ENCODE peak calls at places on chromosomes 16 and 17, in ten cellular contexts. One of them, this sample, is unnamed.

GRCh38 chr16:47132310-47132709 is 11.4 kb downstream of the NETO2 start:
- DNase-seq in EH: no peak
- DNase-seq in head of caudate nucleus: no peak
- DNase-seq in foreskin fibroblast: no peak
- DNase-seq in osteoblast: no peak
- DNase-seq in naive B cell: no peak
- DNase-seq in activated CD4-positive, alpha-beta T cell treated with anti-CD3 and anti-CD28 coated beads, Interleukin-2, amount 50 U/mL, for 1 hour: no peak
- DNase-seq in SJSA1: no peak
- DNase-seq in germinal center: no peak
- DNase-seq in T-helper 1 cell: no peak
- DNase-seq in this sample: no peak

GRCh38 chr16:89278441-89279240 is 61.1 kb downstream of the ZNF778 start:
- DNase-seq in EH: no peak
- DNase-seq in head of caudate nucleus: no peak
- DNase-seq in foreskin fibroblast: no peak
- DNase-seq in osteoblast: no peak
- DNase-seq in naive B cell: no peak
- DNase-seq in activated CD4-positive, alpha-beta T cell treated with anti-CD3 and anti-CD28 coated beads, Interleukin-2, amount 50 U/mL, for 1 hour: no peak
- DNase-seq in SJSA1: no peak
- DNase-seq in germinal center: no peak
- DNase-seq in T-helper 1 cell: no peak
- DNase-seq in this sample: no peak

GRCh38 chr16:65373095-65373494 is 251.2 kb upstream of the CDH11 start:
- DNase-seq in EH: no peak
- DNase-seq in head of caudate nucleus: no peak
- DNase-seq in foreskin fibroblast: no peak
- DNase-seq in osteoblast: no peak
- DNase-seq in naive B cell: no peak
- DNase-seq in activated CD4-positive, alpha-beta T cell treated with anti-CD3 and anti-CD28 coated beads, Interleukin-2, amount 50 U/mL, for 1 hour: no peak
- DNase-seq in SJSA1: no peak
- DNase-seq in germinal center: no peak
- DNase-seq in T-helper 1 cell: no peak
- DNase-seq in this sample: no peak

GRCh38 chr17:82434216-82434565 is 15.8 kb upstream of the OGFOD3 start:
- DNase-seq in EH: no peak
- DNase-seq in head of caudate nucleus: no peak
- DNase-seq in foreskin fibroblast: no peak
- DNase-seq in osteoblast: peak
- DNase-seq in naive B cell: peak
- DNase-seq in activated CD4-positive, alpha-beta T cell treated with anti-CD3 and anti-CD28 coated beads, Interleukin-2, amount 50 U/mL, for 1 hour: no peak
- DNase-seq in SJSA1: no peak
- DNase-seq in germinal center: peak
- DNase-seq in T-helper 1 cell: no peak
- DNase-seq in this sample: no peak

GRCh38 chr16:67000384-67001158 is 12.2 kb downstream of the CES4A start:
- DNase-seq in EH: peak
- DNase-seq in head of caudate nucleus: peak
- DNase-seq in foreskin fibroblast: peak
- DNase-seq in osteoblast: peak
- DNase-seq in naive B cell: peak
- DNase-seq in activated CD4-positive, alpha-beta T cell treated with anti-CD3 and anti-CD28 coated beads, Interleukin-2, amount 50 U/mL, for 1 hour: peak
- DNase-seq in SJSA1: no peak
- DNase-seq in germinal center: peak
- DNase-seq in T-helper 1 cell: peak
- DNase-seq in this sample: peak

GRCh38 chr17:68766640-68767039 is 165.5 kb upstream of the FAM20A start:
- DNase-seq in EH: no peak
- DNase-seq in head of caudate nucleus: no peak
- DNase-seq in foreskin fibroblast: no peak
- DNase-seq in osteoblast: no peak
- DNase-seq in naive B cell: no peak
- DNase-seq in activated CD4-positive, alpha-beta T cell treated with anti-CD3 and anti-CD28 coated beads, Interleukin-2, amount 50 U/mL, for 1 hour: no peak
- DNase-seq in SJSA1: no peak
- DNase-seq in germinal center: no peak
- DNase-seq in T-helper 1 cell: no peak
- DNase-seq in this sample: no peak

GRCh38 chr17:28118362-28118761 is 75.9 kb downstream of the NLK start:
- DNase-seq in EH: peak
- DNase-seq in head of caudate nucleus: no peak
- DNase-seq in foreskin fibroblast: no peak
- DNase-seq in osteoblast: no peak
- DNase-seq in naive B cell: no peak
- DNase-seq in activated CD4-positive, alpha-beta T cell treated with anti-CD3 and anti-CD28 coated beads, Interleukin-2, amount 50 U/mL, for 1 hour: no peak
- DNase-seq in SJSA1: no peak
- DNase-seq in germinal center: no peak
- DNase-seq in T-helper 1 cell: no peak
- DNase-seq in this sample: no peak

GRCh38 chr17:9465216-9465921 is 110.3 kb downstream of the STX8 start:
- DNase-seq in EH: peak
- DNase-seq in head of caudate nucleus: no peak
- DNase-seq in foreskin fibroblast: peak
- DNase-seq in osteoblast: peak
- DNase-seq in naive B cell: no peak
- DNase-seq in activated CD4-positive, alpha-beta T cell treated with anti-CD3 and anti-CD28 coated beads, Interleukin-2, amount 50 U/mL, for 1 hour: no peak
- DNase-seq in SJSA1: no peak
- DNase-seq in germinal center: no peak
- DNase-seq in T-helper 1 cell: no peak
- DNase-seq in this sample: no peak

GRCh38 chr16:31002810-31003209 is 7.6 kb downstream of the STX1B start:
- DNase-seq in EH: no peak
- DNase-seq in head of caudate nucleus: no peak
- DNase-seq in foreskin fibroblast: no peak
- DNase-seq in osteoblast: peak
- DNase-seq in naive B cell: no peak
- DNase-seq in activated CD4-positive, alpha-beta T cell treated with anti-CD3 and anti-CD28 coated beads, Interleukin-2, amount 50 U/mL, for 1 hour: no peak
- DNase-seq in SJSA1: no peak
- DNase-seq in germinal center: no peak
- DNase-seq in T-helper 1 cell: no peak
- DNase-seq in this sample: no peak

GRCh38 chr16:31371008-31371407 is 16.0 kb downstream of the ITGAX start:
- DNase-seq in EH: no peak
- DNase-seq in head of caudate nucleus: no peak
- DNase-seq in foreskin fibroblast: no peak
- DNase-seq in osteoblast: no peak
- DNase-seq in naive B cell: no peak
- DNase-seq in activated CD4-positive, alpha-beta T cell treated with anti-CD3 and anti-CD28 coated beads, Interleukin-2, amount 50 U/mL, for 1 hour: no peak
- DNase-seq in SJSA1: no peak
- DNase-seq in germinal center: no peak
- DNase-seq in T-helper 1 cell: no peak
- DNase-seq in this sample: no peak

GRCh38 chr17:15444805-15445204 is 22.6 kb downstream of the CDRT4 start:
- DNase-seq in EH: peak
- DNase-seq in head of caudate nucleus: no peak
- DNase-seq in foreskin fibroblast: no peak
- DNase-seq in osteoblast: no peak
- DNase-seq in naive B cell: no peak
- DNase-seq in activated CD4-positive, alpha-beta T cell treated with anti-CD3 and anti-CD28 coated beads, Interleukin-2, amount 50 U/mL, for 1 hour: no peak
- DNase-seq in SJSA1: no peak
- DNase-seq in germinal center: no peak
- DNase-seq in T-helper 1 cell: no peak
- DNase-seq in this sample: no peak

GRCh38 chr16:56241596-56241995 is 50.3 kb downstream of the GNAO1 start:
- DNase-seq in EH: peak
- DNase-seq in head of caudate nucleus: no peak
- DNase-seq in foreskin fibroblast: no peak
- DNase-seq in osteoblast: no peak
- DNase-seq in naive B cell: no peak
- DNase-seq in activated CD4-positive, alpha-beta T cell treated with anti-CD3 and anti-CD28 coated beads, Interleukin-2, amount 50 U/mL, for 1 hour: no peak
- DNase-seq in SJSA1: peak
- DNase-seq in germinal center: no peak
- DNase-seq in T-helper 1 cell: no peak
- DNase-seq in this sample: no peak

GRCh38 chr16:27436921-27437650 is 35.1 kb downstream of the IL21R start:
- DNase-seq in EH: no peak
- DNase-seq in head of caudate nucleus: no peak
- DNase-seq in foreskin fibroblast: no peak
- DNase-seq in osteoblast: no peak
- DNase-seq in naive B cell: no peak
- DNase-seq in activated CD4-positive, alpha-beta T cell treated with anti-CD3 and anti-CD28 coated beads, Interleukin-2, amount 50 U/mL, for 1 hour: no peak
- DNase-seq in SJSA1: peak
- DNase-seq in germinal center: no peak
- DNase-seq in T-helper 1 cell: no peak
- DNase-seq in this sample: no peak

GRCh38 chr17:29086628-29087332 is 43.8 kb downstream of the PIPOX start:
- DNase-seq in EH: no peak
- DNase-seq in head of caudate nucleus: no peak
- DNase-seq in foreskin fibroblast: no peak
- DNase-seq in osteoblast: peak
- DNase-seq in naive B cell: no peak
- DNase-seq in activated CD4-positive, alpha-beta T cell treated with anti-CD3 and anti-CD28 coated beads, Interleukin-2, amount 50 U/mL, for 1 hour: no peak
- DNase-seq in SJSA1: no peak
- DNase-seq in germinal center: no peak
- DNase-seq in T-helper 1 cell: no peak
- DNase-seq in this sample: no peak

GRCh38 chr17:74893936-74894671 is 671 bp upstream of the FADS6 start:
- DNase-seq in EH: no peak
- DNase-seq in head of caudate nucleus: no peak
- DNase-seq in foreskin fibroblast: no peak
- DNase-seq in osteoblast: peak
- DNase-seq in naive B cell: no peak
- DNase-seq in activated CD4-positive, alpha-beta T cell treated with anti-CD3 and anti-CD28 coated beads, Interleukin-2, amount 50 U/mL, for 1 hour: no peak
- DNase-seq in SJSA1: no peak
- DNase-seq in germinal center: no peak
- DNase-seq in T-helper 1 cell: no peak
- DNase-seq in this sample: no peak

GRCh38 chr16:53848277-53848942 is 144.5 kb downstream of the FTO start:
- DNase-seq in EH: no peak
- DNase-seq in head of caudate nucleus: no peak
- DNase-seq in foreskin fibroblast: no peak
- DNase-seq in osteoblast: no peak
- DNase-seq in naive B cell: no peak
- DNase-seq in activated CD4-positive, alpha-beta T cell treated with anti-CD3 and anti-CD28 coated beads, Interleukin-2, amount 50 U/mL, for 1 hour: no peak
- DNase-seq in SJSA1: no peak
- DNase-seq in germinal center: no peak
- DNase-seq in T-helper 1 cell: no peak
- DNase-seq in this sample: no peak

GRCh38 chr16:53090591-53091507 is 36.1 kb downstream of the CHD9 start:
- DNase-seq in EH: peak
- DNase-seq in head of caudate nucleus: peak
- DNase-seq in foreskin fibroblast: peak
- DNase-seq in osteoblast: peak
- DNase-seq in naive B cell: no peak
- DNase-seq in activated CD4-positive, alpha-beta T cell treated with anti-CD3 and anti-CD28 coated beads, Interleukin-2, amount 50 U/mL, for 1 hour: no peak
- DNase-seq in SJSA1: no peak
- DNase-seq in germinal center: peak
- DNase-seq in T-helper 1 cell: no peak
- DNase-seq in this sample: no peak

GRCh38 chr16:782766-783403 is 5.3 kb downstream of the RPUSD1 start:
- DNase-seq in EH: no peak
- DNase-seq in head of caudate nucleus: peak
- DNase-seq in foreskin fibroblast: no peak
- DNase-seq in osteoblast: no peak
- DNase-seq in naive B cell: no peak
- DNase-seq in activated CD4-positive, alpha-beta T cell treated with anti-CD3 and anti-CD28 coated beads, Interleukin-2, amount 50 U/mL, for 1 hour: no peak
- DNase-seq in SJSA1: no peak
- DNase-seq in germinal center: no peak
- DNase-seq in T-helper 1 cell: no peak
- DNase-seq in this sample: no peak

GRCh38 chr17:77882481-77883212 is 75.9 kb upstream of the TNRC6C start:
- DNase-seq in EH: no peak
- DNase-seq in head of caudate nucleus: peak
- DNase-seq in foreskin fibroblast: no peak
- DNase-seq in osteoblast: peak
- DNase-seq in naive B cell: peak
- DNase-seq in activated CD4-positive, alpha-beta T cell treated with anti-CD3 and anti-CD28 coated beads, Interleukin-2, amount 50 U/mL, for 1 hour: peak
- DNase-seq in SJSA1: no peak
- DNase-seq in germinal center: peak
- DNase-seq in T-helper 1 cell: peak
- DNase-seq in this sample: no peak

GRCh38 chr16:82081271-82081670 is 46.2 kb downstream of the HSD17B2 start:
- DNase-seq in EH: no peak
- DNase-seq in head of caudate nucleus: no peak
- DNase-seq in foreskin fibroblast: no peak
- DNase-seq in osteoblast: no peak
- DNase-seq in naive B cell: no peak
- DNase-seq in activated CD4-positive, alpha-beta T cell treated with anti-CD3 and anti-CD28 coated beads, Interleukin-2, amount 50 U/mL, for 1 hour: no peak
- DNase-seq in SJSA1: no peak
- DNase-seq in germinal center: no peak
- DNase-seq in T-helper 1 cell: no peak
- DNase-seq in this sample: no peak

GRCh38 chr16:13056607-13057006 is 155.2 kb downstream of the SHISA9 start:
- DNase-seq in EH: no peak
- DNase-seq in head of caudate nucleus: no peak
- DNase-seq in foreskin fibroblast: no peak
- DNase-seq in osteoblast: no peak
- DNase-seq in naive B cell: no peak
- DNase-seq in activated CD4-positive, alpha-beta T cell treated with anti-CD3 and anti-CD28 coated beads, Interleukin-2, amount 50 U/mL, for 1 hour: no peak
- DNase-seq in SJSA1: no peak
- DNase-seq in germinal center: no peak
- DNase-seq in T-helper 1 cell: no peak
- DNase-seq in this sample: no peak

GRCh38 chr17:9389116-9389515 is 186.5 kb downstream of the STX8 start:
- DNase-seq in EH: peak
- DNase-seq in head of caudate nucleus: no peak
- DNase-seq in foreskin fibroblast: peak
- DNase-seq in osteoblast: peak
- DNase-seq in naive B cell: no peak
- DNase-seq in activated CD4-positive, alpha-beta T cell treated with anti-CD3 and anti-CD28 coated beads, Interleukin-2, amount 50 U/mL, for 1 hour: no peak
- DNase-seq in SJSA1: peak
- DNase-seq in germinal center: no peak
- DNase-seq in T-helper 1 cell: no peak
- DNase-seq in this sample: no peak

GRCh38 chr17:31388770-31389672 is 2.5 kb upstream of the RAB11FIP4 start:
- DNase-seq in EH: peak
- DNase-seq in head of caudate nucleus: peak
- DNase-seq in foreskin fibroblast: no peak
- DNase-seq in osteoblast: peak
- DNase-seq in naive B cell: peak
- DNase-seq in activated CD4-positive, alpha-beta T cell treated with anti-CD3 and anti-CD28 coated beads, Interleukin-2, amount 50 U/mL, for 1 hour: peak
- DNase-seq in SJSA1: no peak
- DNase-seq in germinal center: peak
- DNase-seq in T-helper 1 cell: no peak
- DNase-seq in this sample: no peak

GRCh38 chr17:8155341-8156173 is 3.4 kb upstream of the PER1 start:
- DNase-seq in EH: no peak
- DNase-seq in head of caudate nucleus: no peak
- DNase-seq in foreskin fibroblast: no peak
- DNase-seq in osteoblast: peak
- DNase-seq in naive B cell: no peak
- DNase-seq in activated CD4-positive, alpha-beta T cell treated with anti-CD3 and anti-CD28 coated beads, Interleukin-2, amount 50 U/mL, for 1 hour: no peak
- DNase-seq in SJSA1: no peak
- DNase-seq in germinal center: no peak
- DNase-seq in T-helper 1 cell: no peak
- DNase-seq in this sample: no peak

GRCh38 chr17:42787266-42787665 is 6.9 kb downstream of the WNK4 start:
- DNase-seq in EH: no peak
- DNase-seq in head of caudate nucleus: no peak
- DNase-seq in foreskin fibroblast: no peak
- DNase-seq in osteoblast: peak
- DNase-seq in naive B cell: no peak
- DNase-seq in activated CD4-positive, alpha-beta T cell treated with anti-CD3 and anti-CD28 coated beads, Interleukin-2, amount 50 U/mL, for 1 hour: no peak
- DNase-seq in SJSA1: no peak
- DNase-seq in germinal center: no peak
- DNase-seq in T-helper 1 cell: no peak
- DNase-seq in this sample: no peak

GRCh38 chr16:28121527-28121926 is 58.0 kb upstream of the GSG1L start:
- DNase-seq in EH: no peak
- DNase-seq in head of caudate nucleus: no peak
- DNase-seq in foreskin fibroblast: no peak
- DNase-seq in osteoblast: no peak
- DNase-seq in naive B cell: no peak
- DNase-seq in activated CD4-positive, alpha-beta T cell treated with anti-CD3 and anti-CD28 coated beads, Interleukin-2, amount 50 U/mL, for 1 hour: no peak
- DNase-seq in SJSA1: no peak
- DNase-seq in germinal center: no peak
- DNase-seq in T-helper 1 cell: no peak
- DNase-seq in this sample: no peak

GRCh38 chr17:80187090-80187489 is 17.3 kb downstream of the CARD14 start:
- DNase-seq in EH: peak
- DNase-seq in head of caudate nucleus: no peak
- DNase-seq in foreskin fibroblast: no peak
- DNase-seq in osteoblast: peak
- DNase-seq in naive B cell: no peak
- DNase-seq in activated CD4-positive, alpha-beta T cell treated with anti-CD3 and anti-CD28 coated beads, Interleukin-2, amount 50 U/mL, for 1 hour: no peak
- DNase-seq in SJSA1: no peak
- DNase-seq in germinal center: no peak
- DNase-seq in T-helper 1 cell: no peak
- DNase-seq in this sample: no peak

GRCh38 chr17:45221081-45221996 is at the start of gene FMNL1:
- DNase-seq in EH: peak
- DNase-seq in head of caudate nucleus: peak
- DNase-seq in foreskin fibroblast: no peak
- DNase-seq in osteoblast: peak
- DNase-seq in naive B cell: peak
- DNase-seq in activated CD4-positive, alpha-beta T cell treated with anti-CD3 and anti-CD28 coated beads, Interleukin-2, amount 50 U/mL, for 1 hour: peak
- DNase-seq in SJSA1: peak
- DNase-seq in germinal center: peak
- DNase-seq in T-helper 1 cell: peak
- DNase-seq in this sample: no peak

This sample was measured in progenitor cell of endocrine pancreas.